ENCODE peak calls at places on chromosomes 3 and 15, in five cellular contexts. I, Z, C, J and R are unnamed samples.

GRCh38 chr15:55221090-55222011 is 24.6 kb upstream of the RSL24D1 start:
- DNase-seq in I (peak), C (no peak), Z (peak), J (no peak), R (no peak)

GRCh38 chr3:184693011-184693975 is 18.6 kb downstream of the MAGEF1 start:
- DNase-seq in C (no peak), Z (no peak), J (no peak), I (no peak), R (no peak)

GRCh38 chr3:188403404-188403803 is 249.4 kb downstream of the LPP start:
- DNase-seq in J (no peak), I (no peak), C (no peak), Z (no peak), R (no peak)

GRCh38 chr3:170745211-170745718 is 124.7 kb downstream of the RPL22L1 start:
- DNase-seq in Z (peak), C (no peak), J (no peak), I (no peak), R (no peak)

GRCh38 chr3:125008766-125009165 is 47.0 kb downstream of the HEG1 start:
- DNase-seq in I (no peak), C (no peak), J (no peak), Z (no peak), R (no peak)

GRCh38 chr15:52790941-52791751 is 1.0 kb upstream of the ONECUT1 start:
- DNase-seq in C (no peak), Z (no peak), J (no peak), I (no peak), R (no peak)

GRCh38 chr3:8851703-8852102 is 82.3 kb upstream of the OXTR start:
- DNase-seq in Z (peak), I (no peak), C (no peak), J (no peak), R (no peak)

GRCh38 chr3:12878026-12878636 is 36.8 kb upstream of the RPL32 start:
- DNase-seq in C (no peak), I (no peak), J (no peak), Z (no peak), R (no peak)

GRCh38 chr3:147930417-147930816 is 521.3 kb downstream of the ZIC1 start:
- DNase-seq in Z (peak), I (no peak), C (no peak), J (no peak), R (no peak)